ENCODE peak calls at places on chromosomes 13 and 19, in six cellular contexts. X is T-helper 17 cell; W is Peyer's patch; E is MG63; F is ecto neural progenitor cell; U is activated T-helper 1 cell treated with anti-CD3 and anti-CD28 coated beads, Interleukin-12 subunit alpha, Interleukin-12 subunit beta, Interleukin-2, Interleukin-4 antibody, amounts not matched to agents 30 ng/mL and 10 ng/mL and 1 ng/mL, durations not matched to agents 14 hours and 24 hours and 36 hours. N is an unnamed sample.

GRCh38 chr13:48500652-48501197 is 32.2 kb downstream of the RCBTB2 start:
- DNase-seq in X (no peak), W (no peak), E (peak), F (no peak), U (no peak), N (no peak)

GRCh38 chr13:110254751-110255553 is 52.0 kb downstream of the COL4A1 start:
- DNase-seq in X (no peak), W (no peak), E (no peak), F (no peak), U (no peak), N (no peak)

GRCh38 chr19:850979-851335 is 1.1 kb upstream of the ELANE start:
- DNase-seq in X (no peak), W (no peak), E (no peak), F (no peak), U (no peak), N (no peak)

GRCh38 chr19:8224394-8225145 is 15.4 kb downstream of the CERS4 start:
- DNase-seq in X (no peak), W (no peak), E (peak), F (no peak), U (no peak), N (no peak)

GRCh38 chr13:44022196-44022595 is 142.5 kb downstream of the LACC1 start:
- DNase-seq in X (no peak), W (no peak), E (no peak), F (no peak), U (no peak), N (no peak)

GRCh38 chr19:44867578-44867977 is 21.5 kb downstream of the NECTIN2 start:
- DNase-seq in X (no peak), W (no peak), E (no peak), F (no peak), U (no peak), N (no peak)

GRCh38 chr19:47512183-47512947 is 2.5 kb downstream of the NAPA start:
- DNase-seq in X (no peak), W (no peak), E (peak), F (no peak), U (no peak), N (peak)

GRCh38 chr13:85724554-85725432 is 74.4 kb downstream of the SLITRK6 start:
- DNase-seq in X (no peak), W (no peak), E (no peak), F (no peak), U (no peak), N (no peak)

GRCh38 chr13:60164490-60164889 is 762 bp upstream of the DIAPH3 start:
- DNase-seq in X (no peak), W (no peak), E (no peak), F (no peak), U (no peak), N (no peak)

GRCh38 chr13:109904218-109904617 is 117.8 kb upstream of the IRS2 start:
- DNase-seq in X (no peak), W (no peak), E (no peak), F (no peak), U (no peak), N (no peak)

GRCh38 chr19:4656102-4656501 is 14.0 kb downstream of the MYDGF start:
- DNase-seq in X (no peak), W (no peak), E (no peak), F (no peak), U (no peak), N (no peak)

GRCh38 chr13:56338421-56338820 is 802.3 kb upstream of the PRR20A start:
- DNase-seq in X (no peak), W (no peak), E (no peak), F (no peak), U (no peak), N (no peak)

GRCh38 chr19:44072543-44073401 is 813 bp downstream of the ZNF284 start:
- DNase-seq in X (no peak), W (no peak), E (no peak), F (no peak), U (no peak), N (no peak)

GRCh38 chr19:35730326-35730725 is 11.9 kb downstream of the IGFLR1 start:
- DNase-seq in X (no peak), W (no peak), E (no peak), F (no peak), U (no peak), N (no peak)

GRCh38 chr19:44430956-44431355 is 17.3 kb downstream of the ZNF229 start:
- DNase-seq in X (no peak), W (no peak), E (no peak), F (no peak), U (no peak), N (no peak)